ENCODE peak calls at places on chromosome 19, in seven cellular contexts. C is HCT116, Y is GM12878, T is HepG2, U is SK-N-SH, W is K562, X is H1. D is an unnamed sample.

GRCh38 chr19:10690351-10690781 is 10.9 kb upstream of the QTRT1 start:
- DNase-seq in C (no peak), Y (no peak), T (no peak), U (no peak), W (no peak), X (no peak), D (no peak)

GRCh38 chr19:10763399-10763798 is 45.5 kb downstream of the DNM2 start:
- DNase-seq in C (no peak), Y (no peak), T (no peak), U (no peak), W (no peak), X (no peak), D (no peak)

GRCh38 chr19:4338441-4339350 is at the start of gene STAP2:
- DNase-seq in C (no peak), Y (no peak), T (peak; percentile 44), U (no peak), W (peak; percentile 23), X (peak; percentile 66), D (no peak)

GRCh38 chr19:50500753-50501151 is 10.2 kb downstream of the JOSD2 start:
- DNase-seq in C (no peak), Y (no peak), T (no peak), U (no peak), W (no peak), X (no peak), D (no peak)

GRCh38 chr19:11092181-11092538 is 2.9 kb downstream of the LDLR start:
- DNase-seq in C (peak; percentile 56), Y (no peak), T (peak; percentile 92), U (no peak), W (no peak), X (no peak), D (no peak)

GRCh38 chr19:50978772-50979390 is 4.8 kb downstream of the KLK7 start:
- DNase-seq in C (no peak), Y (no peak), T (no peak), U (no peak), W (no peak), X (no peak), D (no peak)

GRCh38 chr19:51458899-51459592 is 792 bp upstream of the SIGLEC8 start:
- DNase-seq in C (no peak), Y (no peak), T (no peak), U (no peak), W (no peak), X (no peak), D (no peak)

GRCh38 chr19:10756371-10756770 is 38.5 kb downstream of the DNM2 start:
- DNase-seq in C (no peak), Y (no peak), T (no peak), U (no peak), W (no peak), X (no peak), D (no peak)

GRCh38 chr19:3880471-3881271 is at the start of gene ATCAY:
- DNase-seq in C (no peak), Y (no peak), T (no peak), U (peak; percentile 95), W (no peak), X (peak; percentile 71), D (no peak)

GRCh38 chr19:15025237-15025636 is 24.0 kb upstream of the CASP14 start:
- DNase-seq in C (no peak), Y (no peak), T (peak; percentile 24), U (peak; percentile 33), W (peak; percentile 22), X (no peak), D (no peak)

GRCh38 chr19:7417671-7418324 is 69.1 kb downstream of the ARHGEF18 start:
- DNase-seq in C (no peak), Y (no peak), T (no peak), U (no peak), W (peak; percentile 41), X (no peak), D (no peak)

GRCh38 chr19:1079566-1080111 is 12.7 kb downstream of the ARHGAP45 start:
- DNase-seq in C (no peak), Y (no peak), T (no peak), U (peak; percentile 89), W (no peak), X (no peak), D (no peak)

GRCh38 chr19:51621178-51621577 is 9.0 kb downstream of the SIGLEC5 start:
- DNase-seq in C (no peak), Y (peak; percentile 56), T (no peak), U (no peak), W (no peak), X (no peak), D (no peak)

GRCh38 chr19:19552811-19553210 is 14.7 kb downstream of the CILP2 start:
- DNase-seq in C (no peak), Y (no peak), T (no peak), U (peak; percentile 83), W (peak; percentile 73), X (peak; percentile 92), D (no peak)

GRCh38 chr19:4409123-4409933 is 6.9 kb downstream of the CHAF1A start:
- DNase-seq in C (no peak), Y (no peak), T (no peak), U (no peak), W (no peak), X (peak; percentile 73), D (no peak)

GRCh38 chr19:40254714-40255418 is 28.4 kb upstream of the CCNP start:
- DNase-seq in C (no peak), Y (no peak), T (no peak), U (no peak), W (no peak), X (no peak), D (no peak)

GRCh38 chr19:45769821-45770191 is 754 bp upstream of the SIX5 start:
- DNase-seq in C (no peak), Y (no peak), T (no peak), U (no peak), W (no peak), X (peak; percentile 77), D (no peak)

GRCh38 chr19:34733266-34733825 is 697 bp upstream of the ZNF181 start:
- DNase-seq in C (no peak), Y (no peak), T (peak; percentile 80), U (peak; percentile 61), W (peak; percentile 42), X (no peak), D (no peak)

GRCh38 chr19:18306209-18306902 is 16.5 kb downstream of the LSM4 start:
- DNase-seq in C (no peak), Y (no peak), T (no peak), U (peak; percentile 15), W (no peak), X (no peak), D (no peak)

GRCh38 chr19:19385900-19386339 is 19.6 kb upstream of the GATAD2A start:
- DNase-seq in C (no peak), Y (no peak), T (no peak), U (no peak), W (no peak), X (peak; percentile 74), D (no peak)

GRCh38 chr19:7602240-7602934 is 6.7 kb downstream of the CAMSAP3 start:
- DNase-seq in C (no peak), Y (no peak), T (no peak), U (peak; percentile 12), W (peak; percentile 6), X (no peak), D (no peak)

GRCh38 chr19:55716531-55716930 is 21.7 kb downstream of the NLRP9 start:
- DNase-seq in C (no peak), Y (no peak), T (no peak), U (no peak), W (no peak), X (no peak), D (no peak)

GRCh38 chr19:15640294-15640903 is at the start of gene CYP4F3:
- DNase-seq in C (peak; percentile 80), Y (no peak), T (peak; percentile 81), U (peak; percentile 24), W (peak; percentile 83), X (no peak), D (no peak)

GRCh38 chr19:435707-436412 is 25.0 kb downstream of the SHC2 start:
- DNase-seq in C (no peak), Y (no peak), T (no peak), U (no peak), W (no peak), X (no peak), D (no peak)

GRCh38 chr19:2715470-2716274 is 5.5 kb downstream of the DIRAS1 start:
- DNase-seq in C (no peak), Y (no peak), T (no peak), U (no peak), W (no peak), X (no peak), D (no peak)

GRCh38 chr19:48149430-48149829 is 20.7 kb downstream of the LIG1 start:
- DNase-seq in C (no peak), Y (no peak), T (no peak), U (no peak), W (no peak), X (no peak), D (no peak)
- H3K27ac ChIP-seq in C (no peak overlapping the region), Y (no peak overlapping the region), T (no peak overlapping the region), U (no peak overlapping the region), W (no peak overlapping the region), X (no peak overlapping the region), D (no peak overlapping the region)

DNA sequence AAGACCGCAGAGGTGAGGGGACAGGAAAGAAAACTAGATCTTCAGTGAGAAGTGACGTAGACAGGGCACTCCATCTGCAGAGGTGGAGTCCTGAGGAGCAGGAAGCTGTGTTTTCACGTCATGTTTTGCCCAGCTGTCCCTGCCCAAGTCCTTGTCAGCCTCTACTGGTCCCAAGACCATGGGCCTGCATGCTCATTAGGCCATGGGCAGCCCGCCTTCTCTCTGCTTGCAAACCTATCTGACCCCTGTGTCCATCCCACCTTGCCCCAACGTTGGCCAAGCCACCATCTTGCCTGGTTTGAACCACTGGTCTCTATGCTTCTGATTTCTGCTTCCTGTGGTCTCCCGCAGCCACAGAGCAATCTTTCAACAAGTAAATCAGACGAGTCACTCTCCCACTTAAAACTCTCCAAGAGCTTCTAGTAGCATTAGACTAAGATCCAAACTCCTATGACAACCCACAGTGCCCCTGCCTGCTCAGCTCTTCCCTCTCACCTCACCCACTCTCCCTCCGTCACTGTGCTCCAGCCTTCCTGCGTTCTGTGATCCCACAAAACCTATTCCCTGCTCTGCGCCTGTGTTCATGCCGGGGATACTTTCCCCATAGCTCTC is 18.6 kb upstream of the CCNE1 start:
- DNase-seq in C (no peak), Y (no peak), T (no peak), U (no peak), W (no peak), X (no peak), D (no peak)
- TF ChIP-seq SIN3A in C (no peak), Y (no peak), T (no peak), U (no peak), W (no peak), X (no peak), D (no peak)

DNA sequence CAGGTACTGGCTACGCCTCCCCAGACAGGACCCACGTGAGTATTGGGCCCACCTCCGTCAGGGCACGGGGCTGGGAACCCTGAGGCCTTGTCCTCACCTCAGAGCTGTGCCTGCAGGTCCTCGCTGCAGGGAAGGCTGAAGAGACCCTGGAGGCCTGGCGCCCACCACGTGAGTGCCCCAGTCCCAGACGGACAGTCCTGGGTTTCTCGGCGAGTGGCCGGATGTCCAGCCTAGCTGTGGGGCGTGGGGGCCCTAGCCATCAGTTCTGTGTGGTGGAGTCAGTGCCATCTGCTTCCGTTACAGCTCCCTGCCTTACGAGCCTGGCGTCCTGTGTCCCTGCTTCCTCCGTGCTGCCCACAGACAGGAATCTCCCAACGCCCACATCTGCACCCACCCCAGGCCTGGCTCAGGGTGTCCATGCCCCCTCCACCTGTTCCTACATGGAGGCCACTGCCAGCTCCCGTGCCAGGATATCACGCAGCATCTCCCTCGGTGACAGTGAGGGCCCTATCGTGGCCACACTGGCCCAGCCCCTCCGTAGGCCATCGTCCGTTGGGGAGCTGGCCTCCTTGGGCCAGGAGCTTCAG is 7.8 kb upstream of the OVOL3 start:
- DNase-seq in C (no peak), Y (no peak), T (no peak), U (no peak), W (no peak), X (no peak), D (no peak)
- H3K27ac ChIP-seq in C (no peak overlapping the region), Y (no peak overlapping the region), T (no peak overlapping the region), U (no peak overlapping the region), W (peak overlapping the region; percentile 31), X (no peak overlapping the region), D (no peak overlapping the region)

GRCh38 chr19:36850646-36851442 is at the start of gene ZNF345:
- DNase-seq in C (no peak), Y (peak; percentile 64), T (peak; percentile 95), U (peak; percentile 84), W (peak; percentile 44), X (peak; percentile 86), D (peak; percentile 93)
- TF ChIP-seq SIN3A in C (no peak), Y (peak; percentile 67), T (peak; percentile 73), U (peak; percentile 65), W (no peak), X (peak; percentile 68), D (peak; percentile 88)

D was measured in Panc1.